ENCODE peak calls at places on chromosomes 6 and 20, in four cellular contexts. Q is HepG2, H is HCT116, X is GM12878. K is an unnamed sample.
A peak's percentile ranks its signal among the peaks of the same experiment; 100 is the strongest.

GRCh38 chr6:145044606-145045275 is 690.6 kb downstream of the EPM2A start:
- DNase-seq in X (no peak), Q (no peak), H (no peak), K (no peak)

GRCh38 chr6:37200085-37200484 is 30.1 kb downstream of the PIM1 start:
- DNase-seq in Q (no peak), H (no peak), X (no peak), K (no peak)

GRCh38 chr6:819122-819521 is 126.2 kb upstream of the EXOC2 start:
- DNase-seq in H (no peak), Q (peak; percentile 12), X (no peak), K (no peak)

GRCh38 chr6:18424201-18424600 is 37.1 kb downstream of the RNF144B start:
- DNase-seq in H (no peak), Q (no peak), X (no peak), K (peak; percentile 32)

GRCh38 chr6:23212398-23212797 is 643.0 kb downstream of the HDGFL1 start:
- DNase-seq in H (no peak), X (no peak), Q (no peak), K (no peak)

GRCh38 chr6:116113386-116113785 is 12.5 kb downstream of the COL10A1 start:
- DNase-seq in H (no peak), Q (no peak), X (no peak), K (no peak)

GRCh38 chr20:31485450-31486339 is 10.6 kb downstream of the REM1 start:
- DNase-seq in Q (no peak), H (no peak), X (no peak), K (peak; percentile 80)

GRCh38 chr6:100100776-100101175 is 106.8 kb upstream of the MCHR2 start:
- DNase-seq in H (no peak), Q (no peak), X (no peak), K (no peak)

GRCh38 chr20:36173451-36173933 is 19.0 kb downstream of the EPB41L1 start:
- DNase-seq in H (no peak), X (no peak), Q (no peak), K (peak; percentile 88)

GRCh38 chr6:37490466-37491015 is 9.2 kb downstream of the CCDC167 start:
- DNase-seq in H (no peak), Q (no peak), X (no peak), K (no peak)

GRCh38 chr20:14710941-14711340 is 373.5 kb upstream of the FLRT3 start:
- DNase-seq in Q (no peak), X (no peak), H (no peak), K (no peak)

GRCh38 chr6:52993461-52993860 is 1.6 kb downstream of the GSTA4 start:
- DNase-seq in Q (no peak), X (no peak), H (no peak), K (no peak)

GRCh38 chr20:17680128-17680835 is 1.8 kb downstream of the RRBP1 start:
- DNase-seq in Q (peak; percentile 80), X (no peak), H (no peak), K (peak; percentile 44)

GRCh38 chr20:48632825-48633619 is 194.8 kb downstream of the PREX1 start:
- DNase-seq in X (no peak), H (no peak), Q (no peak), K (no peak)

GRCh38 chr20:43767686-43768474 is 41.1 kb upstream of the GTSF1L start:
- DNase-seq in H (no peak), Q (no peak), X (no peak), K (no peak)

GRCh38 chr6:111850288-111850937 is 22.8 kb downstream of the FYN start:
- DNase-seq in X (no peak), H (no peak), Q (no peak), K (no peak)

GRCh38 chr20:16569218-16570153 is 3.8 kb downstream of the KIF16B start:
- DNase-seq in X (no peak), Q (no peak), H (no peak), K (no peak)

GRCh38 chr20:54002056-54002575 is 68.3 kb downstream of the BCAS1 start:
- DNase-seq in X (no peak), Q (no peak), H (no peak), K (no peak)

GRCh38 chr6:13336553-13336952 is 8.2 kb upstream of the TBC1D7 start:
- DNase-seq in X (no peak), H (peak; percentile 73), Q (peak; percentile 69), K (peak; percentile 92)

GRCh38 chr6:79670789-79671188 is 39.7 kb downstream of the SH3BGRL2 start:
- DNase-seq in Q (no peak), X (no peak), H (no peak), K (peak; percentile 27)

GRCh38 chr6:84848960-84849359 is 84.6 kb upstream of the TBX18 start:
- DNase-seq in X (no peak), H (no peak), Q (no peak), K (no peak)

GRCh38 chr20:61405007-61405406 is 152.9 kb downstream of the CDH4 start:
- DNase-seq in X (no peak), Q (no peak), H (no peak), K (no peak)

GRCh38 chr6:20969551-20969950 is 435.3 kb downstream of the CDKAL1 start:
- DNase-seq in H (no peak), X (no peak), Q (no peak), K (no peak)

GRCh38 chr6:63759605-63760004 is 124.0 kb downstream of the PHF3 start:
- DNase-seq in Q (no peak), X (no peak), H (no peak), K (no peak)

GRCh38 chr6:33739611-33740010 is 7.1 kb downstream of the IP6K3 start:
- DNase-seq in X (no peak), H (no peak), Q (no peak), K (no peak)

GRCh38 chr6:33740794-33741193 is 5.9 kb downstream of the IP6K3 start:
- DNase-seq in H (no peak), Q (no peak), X (no peak), K (no peak)

GRCh38 chr6:33738879-33739278 is 7.8 kb downstream of the IP6K3 start:
- DNase-seq in H (no peak), X (no peak), Q (no peak), K (no peak)

GRCh38 chr6:33742092-33742491 is 4.6 kb downstream of the IP6K3 start:
- DNase-seq in X (no peak), Q (no peak), H (no peak), K (no peak)

DNA sequence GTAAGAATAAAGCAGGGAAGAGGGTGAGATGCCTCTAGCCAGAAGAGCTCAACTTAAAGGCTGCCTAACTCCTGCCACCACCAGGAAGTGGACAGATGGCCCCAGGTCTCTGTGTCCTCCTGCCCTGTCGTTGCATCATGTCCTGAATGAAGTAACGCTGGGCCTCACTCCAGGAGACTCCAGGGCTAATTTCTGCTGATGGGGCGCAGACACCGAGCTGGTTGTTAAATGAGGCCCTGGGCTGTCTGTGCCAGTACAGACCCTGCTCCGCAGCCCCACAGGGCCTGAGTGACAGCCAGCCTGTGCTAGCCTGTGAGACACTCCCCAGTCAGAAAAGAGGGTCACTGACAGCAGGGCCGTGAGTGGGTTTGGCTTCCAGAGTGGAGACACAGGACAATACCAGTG is 6.5 kb downstream of the IP6K3 start:
- DNase-seq in Q (peak; percentile 45), X (no peak), H (no peak), K (no peak)
- TF ChIP-seq REST in Q (no peak), X (no peak), H (no peak), K (no peak)

DNA sequence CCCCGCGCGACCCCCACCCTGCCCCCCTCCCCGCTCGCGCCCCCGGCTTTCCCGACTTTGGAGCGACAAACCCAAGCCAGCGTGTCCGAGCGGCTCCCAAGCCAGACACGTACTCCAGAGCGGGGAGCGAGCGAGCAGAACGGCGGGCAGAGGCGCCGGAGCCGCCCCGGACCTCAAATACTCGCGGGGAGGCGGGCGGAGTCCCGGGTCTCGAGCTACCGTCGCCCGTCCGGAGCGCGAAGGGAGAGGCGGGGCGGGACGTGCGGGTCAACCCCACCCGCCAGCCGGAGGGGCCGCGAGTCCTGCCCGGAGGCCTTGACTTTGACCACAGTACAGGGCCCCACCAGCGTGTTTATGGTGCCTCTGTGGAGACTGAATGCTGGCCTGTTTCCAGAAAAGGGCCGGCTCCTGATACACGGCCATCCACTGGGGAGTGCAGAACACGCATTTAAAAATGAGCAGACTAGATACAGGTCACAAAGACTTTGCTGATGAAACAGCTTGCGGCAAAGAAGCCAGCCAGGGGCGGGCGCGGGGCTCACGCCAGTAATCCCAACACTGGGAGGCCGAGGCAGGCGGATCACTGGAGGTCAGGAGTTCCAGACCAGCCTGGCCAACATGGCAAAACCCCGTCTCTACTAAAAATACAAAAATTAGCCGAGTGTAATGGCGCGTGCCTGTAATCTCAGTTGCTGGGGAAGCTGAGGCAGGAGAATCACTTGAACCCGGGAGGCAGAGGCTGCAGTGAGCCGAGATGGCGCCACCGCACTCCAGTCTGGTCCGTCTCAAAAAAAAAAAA is at the start of gene SERPINB6:
- DNase-seq in H (no peak), Q (peak; percentile 38), X (no peak), K (peak; percentile 58)
- H3K79me2 ChIP-seq in H (peaks cover 10% of the 10 kb centered on the region), Q (no peaks in the 10 kb centered on the region), X (no peaks in the 10 kb centered on the region), K (no peaks in the 10 kb centered on the region)

GRCh38 chr20:51800132-51800721 is 2.1 kb downstream of the SALL4 start:
- DNase-seq in Q (peak; percentile 48), H (peak; percentile 35), X (no peak), K (peak; percentile 94)
- TF ChIP-seq EZH2 in Q (no peak), H (no peak), X (no peak), K (no peak)

GRCh38 chr20:24771651-24772061 is 177.4 kb upstream of the CST7 start:
- DNase-seq in Q (no peak), H (no peak), X (no peak), K (no peak)
- TF ChIP-seq REST in Q (no peak), H (no peak), X (no peak), K (no peak)

DNA sequence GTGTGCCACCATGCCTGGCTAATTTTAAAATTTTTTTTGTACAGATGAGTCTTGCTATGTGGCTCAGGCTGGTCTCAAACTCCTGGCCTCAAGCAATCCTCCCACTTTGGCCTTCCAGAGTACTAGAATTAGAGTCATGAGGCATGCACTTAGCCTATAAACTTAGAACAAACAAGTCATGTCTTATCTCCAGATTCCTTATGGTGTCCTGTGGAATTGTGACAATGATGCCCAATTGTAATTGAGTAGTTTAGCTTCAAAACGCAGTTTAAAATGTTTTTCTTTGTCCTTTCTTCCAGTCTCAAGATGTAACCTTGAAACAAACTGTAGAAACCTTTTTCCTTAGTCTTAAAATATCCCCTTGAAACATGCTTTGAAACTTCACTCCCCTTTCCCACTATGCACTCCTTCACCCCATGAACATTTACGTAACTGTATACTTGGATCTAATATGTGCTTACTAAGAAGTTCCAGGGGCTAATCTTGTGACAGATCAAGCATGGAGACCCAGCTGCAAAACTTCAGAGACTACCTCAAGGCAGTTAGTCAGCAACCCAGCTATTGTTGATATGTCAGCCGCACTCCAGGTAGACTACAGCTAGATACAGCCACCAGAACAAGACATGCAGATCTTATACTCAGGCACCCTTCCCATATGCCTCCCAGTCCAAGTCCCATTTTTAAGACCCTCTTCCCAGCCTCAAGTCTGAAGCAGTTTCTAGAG is 46.2 kb downstream of the MAN1A1 start:
- DNase-seq in H (no peak), Q (no peak), X (no peak), K (no peak)
- H3K79me2 ChIP-seq in H (peaks cover 4% of the 10 kb centered on the region), Q (peaks cover 86% of the 10 kb centered on the region), X (no peaks in the 10 kb centered on the region), K (no peaks in the 10 kb centered on the region)

DNA sequence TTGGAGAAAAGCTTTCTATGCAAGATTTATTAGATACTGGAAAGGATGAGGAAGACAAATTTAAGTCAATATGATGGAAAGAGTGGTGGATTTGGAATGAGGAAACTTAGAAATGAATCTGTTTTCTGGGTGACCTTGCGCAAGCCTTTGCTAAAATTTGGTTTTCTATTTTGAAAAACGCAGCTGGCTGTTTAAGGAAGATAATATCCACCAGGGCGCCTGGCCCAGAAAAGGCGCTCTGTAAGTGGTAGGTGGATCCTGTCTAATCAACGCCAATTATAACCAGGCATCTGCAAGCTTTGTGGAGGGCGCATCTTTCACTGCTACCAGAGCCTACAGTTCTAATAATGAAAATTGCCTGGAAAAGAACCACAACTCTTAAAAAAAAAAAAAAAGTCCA is 398 bp upstream of the SPATS1 start:
- DNase-seq in H (no peak), X (no peak), Q (no peak), K (no peak)
- TF ChIP-seq EZH2 in H (no peak), X (no peak), Q (no peak), K (no peak)